ENCODE peak calls at places on chromosomes 11 and 22, in nine cellular contexts. F, T, O, L, Z, Y, S, V and H are unnamed samples. For H3K36me3 and H3K4me1, the result is how much of the 10 kb centered on the place peaks cover.

GRCh38 chr22:31912402-31912733 is 32.0 kb upstream of the YWHAH start:
- DNase-seq in L (no peak), S (no peak), O (no peak), T (no peak), F (no peak), V (no peak), Y (no peak), Z (peak), H (no peak)

GRCh38 chr11:131349368-131350086 is 20.9 kb upstream of the NTM start:
- DNase-seq in V (no peak), S (no peak), Y (no peak), L (no peak), F (no peak), O (no peak), T (no peak), Z (no peak), H (no peak)

GRCh38 chr11:4863893-4864292 is 14.9 kb upstream of the OR51S1 start:
- DNase-seq in S (no peak), Z (no peak), O (no peak), L (no peak), Y (no peak), F (no peak), V (no peak), T (no peak), H (no peak)

GRCh38 chr11:95088946-95089619 is 563 bp upstream of the ENDOD1 start:
- DNase-seq in F (no peak), Y (no peak), T (no peak), Z (peak), S (no peak), O (peak), V (no peak), L (no peak), H (no peak)

GRCh38 chr22:47837703-47838102 is 1075.3 kb downstream of the TBC1D22A start:
- DNase-seq in L (no peak), F (no peak), S (no peak), V (peak), O (peak), T (no peak), Z (peak), Y (no peak), H (no peak)

GRCh38 chr11:67120456-67120855 is 1.4 kb downstream of the KDM2A start:
- DNase-seq in Y (no peak), Z (peak), T (no peak), O (no peak), L (no peak), F (no peak), S (no peak), V (no peak), H (no peak)

GRCh38 chr22:39664485-39665200 is 94.1 kb downstream of the CACNA1I start:
- DNase-seq in L (peak), T (no peak), F (peak), O (peak), S (no peak), Z (no peak), V (no peak), Y (no peak), H (peak)

GRCh38 chr11:93005239-93005638 is 35.8 kb downstream of the MTNR1B start:
- DNase-seq in S (no peak), Y (no peak), T (no peak), L (no peak), V (no peak), Z (peak), F (no peak), O (no peak), H (no peak)

GRCh38 chr11:86743223-86744118 is 56.9 kb upstream of the PRSS23 start:
- DNase-seq in O (peak), T (peak), V (no peak), Y (no peak), F (no peak), S (no peak), Z (peak), L (peak), H (no peak)

GRCh38 chr11:97557399-97557798 is 1167.6 kb downstream of the JRKL start:
- DNase-seq in O (no peak), Z (no peak), L (no peak), S (no peak), Y (no peak), F (no peak), V (no peak), T (no peak), H (no peak)

GRCh38 chr11:130151196-130151595 is 8.4 kb upstream of the ST14 start:
- DNase-seq in L (no peak), V (no peak), T (no peak), S (no peak), O (no peak), Y (no peak), F (no peak), Z (no peak), H (no peak)

GRCh38 chr11:69352181-69352580 is 58.2 kb downstream of the MYEOV start:
- DNase-seq in F (no peak), O (no peak), L (no peak), S (no peak), V (no peak), Z (peak), T (no peak), Y (no peak), H (no peak)

GRCh38 chr11:120973501-120973900 is 50.4 kb upstream of the TBCEL start:
- DNase-seq in L (no peak), O (no peak), S (no peak), F (no peak), V (no peak), Y (no peak), T (no peak), Z (no peak), H (no peak)

GRCh38 chr11:12075822-12076821 is 34.3 kb upstream of the MICAL2 start:
- DNase-seq in F (no peak), O (no peak), V (no peak), T (peak), S (no peak), L (peak), Y (no peak), Z (peak), H (no peak)

GRCh38 chr22:40791241-40791640 is 27.9 kb downstream of the SLC25A17 start:
- DNase-seq in T (no peak), O (no peak), Y (no peak), L (no peak), S (no peak), V (no peak), Z (no peak), F (no peak), H (no peak)

GRCh38 chr11:10623797-10624761 is 55.6 kb upstream of the LYVE1 start:
- DNase-seq in T (no peak), S (peak), V (no peak), Z (peak), Y (no peak), F (no peak), L (peak), O (no peak), H (no peak)

GRCh38 chr11:1854949-1855885 is 2.3 kb downstream of the LSP1 start:
- DNase-seq in Y (no peak), S (no peak), V (no peak), Z (no peak), T (no peak), L (no peak), F (no peak), O (peak), H (no peak)

GRCh38 chr11:31887180-31887579 is 76.1 kb upstream of the PAX6 start:
- DNase-seq in O (peak), Y (no peak), T (no peak), L (no peak), V (peak), S (no peak), F (no peak), Z (no peak), H (no peak)

GRCh38 chr22:27919943-27920755 is 1.1 kb upstream of the PITPNB start:
- DNase-seq in V (no peak), T (no peak), Y (no peak), O (no peak), L (no peak), F (peak), S (no peak), Z (peak), H (no peak)

GRCh38 chr11:80096736-80097135 is 655.9 kb upstream of the TENM4 start:
- DNase-seq in O (no peak), Y (no peak), F (no peak), S (no peak), T (no peak), V (no peak), Z (peak), L (no peak), H (no peak)

GRCh38 chr11:34460335-34460734 is 21.6 kb downstream of the CAT start:
- DNase-seq in S (no peak), T (no peak), O (no peak), Y (no peak), V (no peak), L (no peak), F (no peak), Z (no peak), H (no peak)

GRCh38 chr11:93216511-93217121 is 18.8 kb upstream of the SLC36A4 start:
- DNase-seq in Y (no peak), S (no peak), F (no peak), V (no peak), L (no peak), T (no peak), Z (no peak), O (no peak), H (no peak)

GRCh38 chr11:125112235-125112604 is 794 bp upstream of the TMEM218 start:
- DNase-seq in T (no peak), L (no peak), Z (no peak), S (no peak), V (no peak), O (no peak), Y (no peak), F (no peak), H (no peak)

GRCh38 chr11:125110996-125111340 is 458 bp downstream of the TMEM218 start:
- DNase-seq in Y (no peak), T (no peak), S (no peak), Z (peak), L (peak), O (no peak), F (no peak), V (peak), H (no peak)

GRCh38 chr11:125111341-125112234 is at the start of gene TMEM218:
- DNase-seq in Z (peak), S (peak), O (peak), T (peak), Y (peak), F (peak), V (peak), L (peak), H (peak)

GRCh38 chr11:125108469-125108868 is 3.0 kb downstream of the TMEM218 start:
- DNase-seq in S (no peak), Y (no peak), T (no peak), V (no peak), Z (no peak), O (no peak), F (no peak), L (no peak), H (no peak)

DNA sequence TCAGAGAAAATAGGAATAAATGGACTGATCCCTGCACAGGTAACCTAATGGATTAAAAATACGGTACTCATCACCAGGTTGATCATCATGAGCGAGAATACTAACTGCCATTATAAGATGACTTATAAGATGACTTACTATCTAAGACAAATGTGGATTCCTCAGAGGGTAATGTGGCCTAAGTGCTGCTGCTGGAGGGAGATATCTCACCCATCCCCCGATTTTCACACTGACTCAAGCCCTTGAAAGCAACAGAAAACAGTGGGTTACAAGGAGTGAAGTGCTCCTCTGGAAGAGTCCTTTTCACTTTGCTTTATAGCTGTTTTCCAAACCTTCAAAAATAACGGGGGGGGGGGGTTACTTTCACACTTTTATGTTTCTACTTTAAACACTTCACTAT is 920 bp downstream of the TMEM218 start:
- DNase-seq in F (no peak), O (peak), Z (peak), V (no peak), T (no peak), L (no peak), Y (no peak), S (no peak), H (no peak)
- H3K4me3 ChIP-seq in F (peak), O (peak), Z (peak), V (no peak), T (peak), L (peak), Y (peak), S (peak), H (peak)

GRCh38 chr11:20088368-20089260 is 71.7 kb downstream of the DBX1 start:
- DNase-seq in Z (no peak), S (no peak), L (no peak), T (no peak), Y (no peak), F (no peak), O (no peak), V (no peak), H (no peak)

GRCh38 chr11:20089357-20089756 is 70.9 kb downstream of the DBX1 start:
- DNase-seq in S (no peak), F (no peak), Z (no peak), L (no peak), Y (no peak), V (no peak), O (no peak), T (no peak), H (no peak)

GRCh38 chr11:20087118-20087521 is 73.2 kb downstream of the DBX1 start:
- DNase-seq in L (no peak), V (no peak), Z (peak), O (no peak), S (no peak), T (no peak), F (no peak), Y (no peak), H (no peak)

GRCh38 chr11:20090654-20091374 is 69.5 kb downstream of the DBX1 start:
- DNase-seq in S (no peak), Z (no peak), T (no peak), Y (no peak), O (no peak), V (no peak), F (no peak), L (no peak), H (no peak)

DNA sequence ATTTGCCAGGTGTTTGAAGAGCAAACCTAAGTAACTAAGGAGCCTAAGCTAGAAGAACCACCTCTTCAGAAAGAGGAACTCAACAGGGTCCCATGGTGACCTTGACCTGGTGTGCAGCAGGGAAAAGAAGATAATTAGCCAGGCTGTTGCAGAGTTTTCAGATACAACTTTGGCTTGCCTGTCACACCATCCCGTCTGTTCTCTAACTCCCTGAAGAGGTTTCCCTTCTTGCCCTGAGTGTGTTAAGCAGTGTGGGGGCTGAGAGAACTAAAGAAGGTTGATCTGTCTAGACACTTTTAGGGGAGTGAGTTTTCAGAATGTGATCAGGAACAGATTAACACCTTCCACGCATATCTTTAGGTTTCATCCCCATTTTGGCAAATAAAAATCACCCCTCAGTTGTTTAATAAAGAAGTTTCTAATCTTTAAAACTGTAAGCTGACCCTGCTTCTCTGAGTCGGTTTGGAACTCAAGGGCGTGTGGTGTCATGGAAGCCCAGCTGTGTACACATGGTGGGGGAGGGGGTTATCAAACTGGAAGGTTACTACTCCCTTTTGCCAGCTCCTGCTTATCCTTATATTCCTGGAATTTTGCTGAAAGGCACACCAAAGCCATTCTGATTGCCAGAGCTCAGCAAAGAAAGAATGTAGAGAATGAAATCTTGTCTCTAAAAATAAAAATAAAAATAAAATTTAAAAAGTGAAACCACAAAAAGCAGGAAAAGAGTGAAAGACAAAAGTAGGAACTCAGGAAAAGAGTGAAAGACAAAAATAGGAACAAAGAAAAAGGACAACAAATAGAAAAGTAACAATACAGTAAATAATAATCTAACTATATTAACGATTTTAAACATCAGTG is 70.2 kb downstream of the DBX1 start:
- DNase-seq in L (no peak), S (no peak), Y (no peak), F (no peak), V (no peak), O (no peak), T (no peak), Z (no peak), H (no peak)
- H3K36me3 ChIP-seq in L (under half), S (half or more), Y (half or more), F (under half), V (under half), O (under half), T (half or more), Z (under half), H (under half)

GRCh38 chr11:128512478-128513127 is 74.8 kb downstream of the ETS1 start:
- DNase-seq in Z (no peak), Y (no peak), S (no peak), O (peak), T (no peak), V (no peak), L (no peak), F (no peak), H (no peak)
- H3K4me1 ChIP-seq in Z (half or more), Y (half or more), S (half or more), O (half or more), T (half or more), V (under half), L (half or more), F (under half), H (half or more)

DNA sequence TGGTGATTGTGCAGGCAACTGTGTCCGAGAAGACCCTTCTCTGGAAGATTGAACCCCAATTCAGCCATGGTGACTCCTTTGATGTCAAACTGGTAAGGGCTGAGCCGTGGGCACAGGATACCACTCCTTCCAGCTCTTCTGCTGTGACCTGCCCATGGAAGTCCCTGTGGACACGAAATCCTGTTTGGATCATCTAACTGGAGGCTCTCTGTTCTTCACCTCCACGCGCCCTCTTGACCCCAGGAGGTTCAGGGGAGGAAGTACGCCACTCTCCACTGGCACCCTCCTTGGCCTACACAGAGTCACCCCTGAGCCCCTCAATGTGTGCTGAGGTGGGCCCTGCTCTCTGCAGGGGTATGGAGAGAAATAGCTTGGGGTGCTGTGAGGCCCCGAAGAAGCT is 810 bp downstream of the ISX start:
- DNase-seq in V (no peak), Y (no peak), T (no peak), Z (no peak), F (no peak), O (no peak), L (no peak), S (no peak), H (no peak)
- H3K4me3 ChIP-seq in V (no peak), Y (no peak), T (no peak), Z (no peak), F (no peak), O (no peak), L (peak), S (no peak), H (no peak)

GRCh38 chr22:26663374-26663923 is 6.1 kb downstream of the MIAT start:
- DNase-seq in T (no peak), F (no peak), S (no peak), V (no peak), O (no peak), L (no peak), Y (no peak), Z (no peak), H (no peak)
- H3K36me3 ChIP-seq in T (under half), F (under half), S (under half), V (under half), O (under half), L (under half), Y (under half), Z (under half), H (under half)

GRCh38 chr22:42946551-42947198 is 68.3 kb downstream of the PACSIN2 start:
- DNase-seq in V (no peak), F (no peak), L (no peak), T (no peak), Y (no peak), S (no peak), Z (no peak), O (no peak), H (no peak)
- H3K4me1 ChIP-seq in V (under half), F (under half), L (under half), T (half or more), Y (half or more), S (half or more), Z (under half), O (under half), H (under half)

GRCh38 chr11:36012410-36012809 is 68.5 kb downstream of the LDLRAD3 start:
- DNase-seq in T (no peak), L (no peak), S (no peak), V (no peak), Y (no peak), O (no peak), Z (peak), F (no peak), H (no peak)
- H3K4me3 ChIP-seq in T (no peak), L (no peak), S (no peak), V (no peak), Y (no peak), O (no peak), Z (peak), F (no peak), H (no peak)

GRCh38 chr22:17873116-17873515 is 98.8 kb upstream of the BID start:
- DNase-seq in V (no peak), Y (no peak), T (no peak), O (no peak), Z (no peak), S (no peak), F (no peak), L (no peak), H (no peak)
- H3K36me3 ChIP-seq in V (half or more), Y (half or more), T (under half), O (under half), Z (under half), S (half or more), F (under half), L (under half), H (under half)

GRCh38 chr11:47511927-47512326 is 41.0 kb downstream of the CELF1 start:
- DNase-seq in L (no peak), F (no peak), Z (no peak), V (no peak), T (no peak), Y (no peak), O (no peak), S (no peak), H (no peak)
- H3K4me1 ChIP-seq in L (half or more), F (under half), Z (under half), V (under half), T (half or more), Y (half or more), O (half or more), S (half or more), H (half or more)

GRCh38 chr11:391117-392017 is 2.6 kb upstream of the PKP3 start:
- DNase-seq in O (no peak), F (no peak), Y (no peak), T (no peak), Z (no peak), V (no peak), L (no peak), S (no peak), H (no peak)
- H3K4me3 ChIP-seq in O (no peak), F (no peak), Y (no peak), T (no peak), Z (no peak), V (no peak), L (no peak), S (no peak), H (no peak)